ENCODE peak calls at places on chromosome 16, in seven cellular contexts. N, X, V, P, R, G and S are unnamed samples.

GRCh38 chr16:49422896-49423295 is 49.3 kb downstream of the C16orf78 start:
- DNase-seq in N (no peak), X (no peak), V (no peak), P (no peak), R (no peak), G (no peak), S (no peak)

GRCh38 chr16:1964046-1964505 is 550 bp downstream of the RPS2 start:
- DNase-seq in N (peak), X (no peak), V (no peak), P (no peak), R (no peak), G (peak), S (no peak)

GRCh38 chr16:67779256-67780014 is 26.9 kb downstream of the RANBP10 start:
- DNase-seq in N (no peak), X (no peak), V (no peak), P (no peak), R (peak), G (no peak), S (no peak)

GRCh38 chr16:48539485-48540221 is 70.3 kb downstream of the N4BP1 start:
- DNase-seq in N (no peak), X (no peak), V (no peak), P (no peak), R (no peak), G (no peak), S (no peak)

GRCh38 chr16:46830902-46831647 is at the start of gene C16orf87:
- DNase-seq in N (peak), X (peak), V (peak), P (peak), R (peak), G (peak), S (peak)

GRCh38 chr16:70561623-70562022 is 38.0 kb downstream of the SF3B3 start:
- DNase-seq in N (no peak), X (no peak), V (no peak), P (no peak), R (peak), G (peak), S (no peak)

GRCh38 chr16:75065149-75065807 is 51.3 kb downstream of the LDHD start:
- DNase-seq in N (no peak), X (no peak), V (no peak), P (peak), R (peak), G (no peak), S (no peak)

GRCh38 chr16:82605863-82606620 is 20.7 kb upstream of the CDH13 start:
- DNase-seq in N (no peak), X (no peak), V (no peak), P (no peak), R (no peak), G (no peak), S (no peak)

GRCh38 chr16:31536804-31537361 is 9.2 kb downstream of the AHSP start:
- DNase-seq in N (no peak), X (no peak), V (no peak), P (no peak), R (no peak), G (no peak), S (no peak)

GRCh38 chr16:80962879-80963278 is 43.8 kb downstream of the CMC2 start:
- DNase-seq in N (no peak), X (no peak), V (no peak), P (no peak), R (no peak), G (no peak), S (no peak)

GRCh38 chr16:27366687-27367462 is 35.1 kb upstream of the IL21R start:
- DNase-seq in N (peak), X (no peak), V (no peak), P (peak), R (no peak), G (no peak), S (no peak)

GRCh38 chr16:7629571-7629970 is 296.9 kb downstream of the RBFOX1 start:
- DNase-seq in N (no peak), X (no peak), V (no peak), P (no peak), R (no peak), G (no peak), S (no peak)

GRCh38 chr16:79498928-79499327 is 101.6 kb downstream of the MAF start:
- DNase-seq in N (no peak), X (no peak), V (no peak), P (no peak), R (no peak), G (no peak), S (no peak)

GRCh38 chr16:17346774-17347569 is 123.8 kb downstream of the XYLT1 start:
- DNase-seq in N (no peak), X (no peak), V (no peak), P (peak), R (no peak), G (no peak), S (no peak)

GRCh38 chr16:11133344-11133921 is 122.6 kb downstream of the SOCS1 start:
- DNase-seq in N (peak), X (peak), V (peak), P (no peak), R (peak), G (peak), S (peak)

GRCh38 chr16:50517450-50518252 is 30.5 kb upstream of the NKD1 start:
- DNase-seq in N (no peak), X (no peak), V (no peak), P (no peak), R (no peak), G (peak), S (no peak)

GRCh38 chr16:25177831-25178688 is 38.7 kb upstream of the AQP8 start:
- DNase-seq in N (no peak), X (no peak), V (no peak), P (no peak), R (no peak), G (peak), S (peak)

GRCh38 chr16:54936086-54936978 is 5.7 kb downstream of the IRX5 start:
- DNase-seq in N (peak), X (no peak), V (peak), P (no peak), R (peak), G (peak), S (peak)

GRCh38 chr16:68283346-68283745 is 19.0 kb downstream of the SLC7A6 start:
- DNase-seq in N (no peak), X (no peak), V (no peak), P (no peak), R (no peak), G (no peak), S (no peak)

GRCh38 chr16:62036101-62036806 is at the start of gene CDH8:
- DNase-seq in N (peak), X (no peak), V (peak), P (no peak), R (peak), G (no peak), S (peak)

GRCh38 chr16:9256196-9256595 is 164.8 kb downstream of the HAPSTR1 start:
- DNase-seq in N (no peak), X (no peak), V (no peak), P (no peak), R (no peak), G (peak), S (no peak)

GRCh38 chr16:57151369-57151768 is 34.5 kb downstream of the PSME3IP1 start:
- DNase-seq in N (no peak), X (no peak), V (no peak), P (no peak), R (no peak), G (no peak), S (no peak)

GRCh38 chr16:89422527-89422904 is 67.8 kb downstream of the ANKRD11 start:
- DNase-seq in N (peak), X (peak), V (no peak), P (no peak), R (no peak), G (no peak), S (no peak)

GRCh38 chr16:84332975-84333684 is 35.2 kb upstream of the ATP2C2 start:
- DNase-seq in N (no peak), X (no peak), V (no peak), P (no peak), R (no peak), G (peak), S (no peak)

GRCh38 chr16:2457946-2458345 is 2.0 kb upstream of the TEDC2 start:
- DNase-seq in N (no peak), X (no peak), V (no peak), P (no peak), R (no peak), G (no peak), S (no peak)

GRCh38 chr16:79874391-79874790 is 273.9 kb upstream of the MAF start:
- DNase-seq in N (no peak), X (no peak), V (no peak), P (no peak), R (peak), G (no peak), S (peak)

GRCh38 chr16:24508614-24509013 is 30.8 kb upstream of the RBBP6 start:
- DNase-seq in N (peak), X (peak), V (peak), P (no peak), R (peak), G (no peak), S (peak)

GRCh38 chr16:14529010-14529669 is 100.9 kb downstream of the PARN start:
- DNase-seq in N (peak), X (peak), V (peak), P (peak), R (peak), G (peak), S (peak)

GRCh38 chr16:7998789-7999453 is 591.4 kb downstream of the TMEM114 start:
- DNase-seq in N (no peak), X (no peak), V (no peak), P (no peak), R (no peak), G (no peak), S (no peak)

GRCh38 chr16:46853713-46854443 is 22.9 kb upstream of the C16orf87 start:
- DNase-seq in N (peak), X (peak), V (peak), P (peak), R (peak), G (peak), S (peak)

GRCh38 chr16:76854234-76854633 is 336.8 kb upstream of the MON1B start:
- DNase-seq in N (peak), X (no peak), V (no peak), P (no peak), R (no peak), G (peak), S (peak)

GRCh38 chr16:11233727-11234376 is 22.2 kb downstream of the SOCS1 start:
- DNase-seq in N (no peak), X (no peak), V (no peak), P (peak), R (no peak), G (no peak), S (no peak)

GRCh38 chr16:27253526-27253930 is 15.0 kb downstream of the NSMCE1 start:
- DNase-seq in N (peak), X (peak), V (peak), P (no peak), R (peak), G (no peak), S (peak)

GRCh38 chr16:5460701-5461100 is 363.1 kb upstream of the EEF2KMT start:
- DNase-seq in N (no peak), X (no peak), V (no peak), P (no peak), R (no peak), G (no peak), S (no peak)